ENCODE peak calls at places on chromosomes 6 and 20, in seven cellular contexts. One of them, this sample, is unnamed. For H3K9me3, the result is how much of the 10 kb centered on the place peaks cover.

GRCh38 chr20:10758446-10758845 is 84.6 kb upstream of the JAG1 start:
- DNase-seq in esophagus squamous epithelium: no peak
- DNase-seq in CD8-positive, alpha-beta T cell: no peak
- DNase-seq in left ventricle myocardium inferior: no peak
- DNase-seq in AG04450: no peak
- DNase-seq in H1: no peak
- DNase-seq in K562: no peak
- DNase-seq in this sample: no peak

GRCh38 chr6:128541261-128541660 is 20.9 kb upstream of the PTPRK start:
- DNase-seq in H1: no peak
- DNase-seq in K562: no peak
- DNase-seq in esophagus squamous epithelium: no peak
- DNase-seq in left ventricle myocardium inferior: no peak
- DNase-seq in AG04450: no peak
- DNase-seq in CD8-positive, alpha-beta T cell: no peak
- DNase-seq in this sample: no peak

GRCh38 chr6:38968702-38969149 is 79.9 kb upstream of the GLP1R start:
- DNase-seq in K562: no peak
- DNase-seq in esophagus squamous epithelium: no peak
- DNase-seq in left ventricle myocardium inferior: no peak
- DNase-seq in H1: no peak
- DNase-seq in CD8-positive, alpha-beta T cell: no peak
- DNase-seq in AG04450: no peak
- DNase-seq in this sample: no peak

GRCh38 chr6:5557506-5557905 is 296.2 kb downstream of the FARS2 start:
- DNase-seq in esophagus squamous epithelium: no peak
- DNase-seq in left ventricle myocardium inferior: no peak
- DNase-seq in H1: no peak
- DNase-seq in CD8-positive, alpha-beta T cell: no peak
- DNase-seq in K562: no peak
- DNase-seq in AG04450: no peak
- DNase-seq in this sample: no peak

GRCh38 chr6:170533792-170534191 is 19.3 kb downstream of the PSMB1 start:
- DNase-seq in K562: no peak
- DNase-seq in H1: no peak
- DNase-seq in left ventricle myocardium inferior: no peak
- DNase-seq in AG04450: no peak
- DNase-seq in esophagus squamous epithelium: no peak
- DNase-seq in CD8-positive, alpha-beta T cell: no peak
- DNase-seq in this sample: no peak

GRCh38 chr6:26246057-26246456 is 118.9 kb upstream of the BTN3A2 start:
- DNase-seq in AG04450: no peak
- DNase-seq in left ventricle myocardium inferior: no peak
- DNase-seq in H1: no peak
- DNase-seq in esophagus squamous epithelium: no peak
- DNase-seq in CD8-positive, alpha-beta T cell: no peak
- DNase-seq in K562: no peak
- DNase-seq in this sample: no peak

GRCh38 chr6:5379647-5380242 is 118.4 kb downstream of the FARS2 start:
- DNase-seq in K562: peak
- DNase-seq in H1: peak
- DNase-seq in CD8-positive, alpha-beta T cell: no peak
- DNase-seq in AG04450: no peak
- DNase-seq in esophagus squamous epithelium: no peak
- DNase-seq in left ventricle myocardium inferior: no peak
- DNase-seq in this sample: peak

GRCh38 chr20:48817367-48818030 is 10.3 kb downstream of the PREX1 start:
- DNase-seq in H1: no peak
- DNase-seq in CD8-positive, alpha-beta T cell: no peak
- DNase-seq in AG04450: no peak
- DNase-seq in esophagus squamous epithelium: no peak
- DNase-seq in K562: no peak
- DNase-seq in left ventricle myocardium inferior: no peak
- DNase-seq in this sample: no peak

GRCh38 chr6:11824986-11825385 is 46.4 kb upstream of the ADTRP start:
- DNase-seq in esophagus squamous epithelium: no peak
- DNase-seq in K562: no peak
- DNase-seq in CD8-positive, alpha-beta T cell: no peak
- DNase-seq in left ventricle myocardium inferior: no peak
- DNase-seq in H1: no peak
- DNase-seq in AG04450: no peak
- DNase-seq in this sample: peak

GRCh38 chr6:15879372-15880261 is 216.8 kb upstream of the DTNBP1 start:
- DNase-seq in esophagus squamous epithelium: no peak
- DNase-seq in H1: no peak
- DNase-seq in AG04450: no peak
- DNase-seq in K562: peak
- DNase-seq in left ventricle myocardium inferior: peak
- DNase-seq in CD8-positive, alpha-beta T cell: peak
- DNase-seq in this sample: peak

GRCh38 chr6:11522819-11523218 is 14.7 kb upstream of the TMEM170B start:
- DNase-seq in left ventricle myocardium inferior: no peak
- DNase-seq in AG04450: no peak
- DNase-seq in CD8-positive, alpha-beta T cell: no peak
- DNase-seq in K562: no peak
- DNase-seq in H1: no peak
- DNase-seq in esophagus squamous epithelium: no peak
- DNase-seq in this sample: peak

GRCh38 chr6:71665931-71666330 is 220.4 kb upstream of the RIMS1 start:
- DNase-seq in esophagus squamous epithelium: no peak
- DNase-seq in K562: no peak
- DNase-seq in H1: no peak
- DNase-seq in CD8-positive, alpha-beta T cell: no peak
- DNase-seq in left ventricle myocardium inferior: no peak
- DNase-seq in AG04450: no peak
- DNase-seq in this sample: no peak

GRCh38 chr6:24520929-24521546 is 26.3 kb downstream of the ALDH5A1 start:
- DNase-seq in CD8-positive, alpha-beta T cell: peak
- DNase-seq in H1: peak
- DNase-seq in left ventricle myocardium inferior: peak
- DNase-seq in esophagus squamous epithelium: no peak
- DNase-seq in AG04450: no peak
- DNase-seq in K562: peak
- DNase-seq in this sample: peak

GRCh38 chr6:151773382-151773781 is 34.1 kb upstream of the ESR1 start:
- DNase-seq in left ventricle myocardium inferior: no peak
- DNase-seq in K562: no peak
- DNase-seq in CD8-positive, alpha-beta T cell: no peak
- DNase-seq in esophagus squamous epithelium: no peak
- DNase-seq in AG04450: no peak
- DNase-seq in H1: no peak
- DNase-seq in this sample: no peak

GRCh38 chr6:7140631-7141366 is 33.0 kb downstream of the RREB1 start:
- DNase-seq in esophagus squamous epithelium: peak
- DNase-seq in AG04450: no peak
- DNase-seq in CD8-positive, alpha-beta T cell: peak
- DNase-seq in K562: peak
- DNase-seq in H1: no peak
- DNase-seq in left ventricle myocardium inferior: peak
- DNase-seq in this sample: peak

GRCh38 chr6:14077193-14077853 is 40.2 kb upstream of the CD83 start:
- DNase-seq in AG04450: no peak
- DNase-seq in H1: no peak
- DNase-seq in CD8-positive, alpha-beta T cell: no peak
- DNase-seq in esophagus squamous epithelium: no peak
- DNase-seq in left ventricle myocardium inferior: no peak
- DNase-seq in K562: no peak
- DNase-seq in this sample: no peak

GRCh38 chr6:14079971-14080370 is 37.6 kb upstream of the CD83 start:
- DNase-seq in esophagus squamous epithelium: no peak
- DNase-seq in K562: no peak
- DNase-seq in CD8-positive, alpha-beta T cell: no peak
- DNase-seq in H1: no peak
- DNase-seq in AG04450: no peak
- DNase-seq in left ventricle myocardium inferior: no peak
- DNase-seq in this sample: peak

GRCh38 chr6:14082771-14083170 is 34.8 kb upstream of the CD83 start:
- DNase-seq in AG04450: no peak
- DNase-seq in CD8-positive, alpha-beta T cell: no peak
- DNase-seq in left ventricle myocardium inferior: no peak
- DNase-seq in esophagus squamous epithelium: no peak
- DNase-seq in K562: no peak
- DNase-seq in H1: no peak
- DNase-seq in this sample: no peak

GRCh38 chr6:14082287-14082686 is 35.3 kb upstream of the CD83 start:
- DNase-seq in AG04450: no peak
- DNase-seq in H1: no peak
- DNase-seq in CD8-positive, alpha-beta T cell: no peak
- DNase-seq in K562: no peak
- DNase-seq in left ventricle myocardium inferior: no peak
- DNase-seq in esophagus squamous epithelium: no peak
- DNase-seq in this sample: no peak

DNA sequence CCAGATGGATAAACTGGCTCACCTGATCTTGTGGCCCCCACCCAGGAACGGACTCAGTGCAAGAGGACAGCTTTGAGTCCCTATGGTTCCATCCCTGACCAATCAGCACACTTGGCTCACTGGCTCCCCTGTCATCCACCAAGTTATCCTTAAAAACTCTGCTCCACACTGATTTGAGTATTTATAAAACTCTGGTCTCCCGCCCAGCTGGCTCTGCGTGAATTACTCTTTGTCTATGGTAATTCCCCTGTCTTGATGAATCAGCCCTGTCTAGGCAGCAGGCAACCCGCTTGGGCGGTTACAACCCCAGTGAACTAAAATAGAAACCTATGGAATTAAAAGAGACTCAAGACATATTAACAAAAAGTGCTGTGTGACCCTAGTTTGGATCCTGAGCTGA is 38.1 kb upstream of the CD83 start:
- DNase-seq in H1: no peak
- DNase-seq in CD8-positive, alpha-beta T cell: no peak
- DNase-seq in left ventricle myocardium inferior: peak
- DNase-seq in esophagus squamous epithelium: no peak
- DNase-seq in K562: no peak
- DNase-seq in AG04450: no peak
- DNase-seq in this sample: no peak
- H3K27ac ChIP-seq in H1: no peak
- H3K27ac ChIP-seq in CD8-positive, alpha-beta T cell: no peak
- H3K27ac ChIP-seq in left ventricle myocardium inferior: no peak
- H3K27ac ChIP-seq in esophagus squamous epithelium: no peak
- H3K27ac ChIP-seq in K562: no peak
- H3K27ac ChIP-seq in AG04450: no peak
- H3K27ac ChIP-seq in this sample: no peak

DNA sequence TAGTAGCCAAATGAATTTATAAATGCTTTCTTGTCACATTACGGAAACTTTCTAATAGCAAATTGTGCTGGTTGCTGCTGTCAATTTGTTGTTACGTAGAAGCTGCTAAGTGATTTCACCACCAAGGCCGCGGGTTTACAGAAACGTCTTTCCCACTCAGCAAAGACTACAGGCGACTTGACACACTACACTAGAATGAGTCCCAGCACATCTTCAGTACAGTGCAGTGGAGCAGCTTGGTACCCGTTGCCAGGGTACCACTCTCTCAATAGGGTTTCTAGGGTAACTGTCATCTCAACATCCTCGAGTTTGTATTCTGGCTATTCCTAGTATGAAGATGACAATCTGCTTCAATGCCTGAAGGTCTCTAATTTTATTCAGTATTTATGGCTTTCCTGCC is 22.7 kb upstream of the ZDHHC14 start:
- DNase-seq in esophagus squamous epithelium: no peak
- DNase-seq in CD8-positive, alpha-beta T cell: no peak
- DNase-seq in AG04450: no peak
- DNase-seq in H1: no peak
- DNase-seq in K562: no peak
- DNase-seq in left ventricle myocardium inferior: no peak
- DNase-seq in this sample: no peak
- H3K4me3 ChIP-seq in esophagus squamous epithelium: no peak
- H3K4me3 ChIP-seq in CD8-positive, alpha-beta T cell: no peak
- H3K4me3 ChIP-seq in AG04450: no peak
- H3K4me3 ChIP-seq in H1: no peak
- H3K4me3 ChIP-seq in K562: no peak
- H3K4me3 ChIP-seq in left ventricle myocardium inferior: no peak
- H3K4me3 ChIP-seq in this sample: no peak

GRCh38 chr6:159473435-159473834 is 219.6 kb downstream of the SOD2 start:
- DNase-seq in esophagus squamous epithelium: no peak
- DNase-seq in left ventricle myocardium inferior: no peak
- DNase-seq in H1: no peak
- DNase-seq in CD8-positive, alpha-beta T cell: no peak
- DNase-seq in K562: no peak
- DNase-seq in AG04450: no peak
- DNase-seq in this sample: no peak
- H3K9me3 ChIP-seq in esophagus squamous epithelium: under half
- H3K9me3 ChIP-seq in left ventricle myocardium inferior: under half
- H3K9me3 ChIP-seq in H1: half or more
- H3K9me3 ChIP-seq in CD8-positive, alpha-beta T cell: under half
- H3K9me3 ChIP-seq in K562: under half
- H3K9me3 ChIP-seq in AG04450: under half
- H3K9me3 ChIP-seq in this sample: under half

GRCh38 chr20:19814241-19814640 is 56.2 kb downstream of the RIN2 start:
- DNase-seq in K562: no peak
- DNase-seq in left ventricle myocardium inferior: no peak
- DNase-seq in AG04450: no peak
- DNase-seq in esophagus squamous epithelium: no peak
- DNase-seq in CD8-positive, alpha-beta T cell: no peak
- DNase-seq in H1: no peak
- DNase-seq in this sample: no peak

GRCh38 chr20:19816386-19816785 is 58.3 kb downstream of the RIN2 start:
- DNase-seq in left ventricle myocardium inferior: no peak
- DNase-seq in H1: no peak
- DNase-seq in esophagus squamous epithelium: no peak
- DNase-seq in CD8-positive, alpha-beta T cell: no peak
- DNase-seq in K562: no peak
- DNase-seq in AG04450: no peak
- DNase-seq in this sample: no peak

GRCh38 chr20:19817017-19817416 is 59.0 kb downstream of the RIN2 start:
- DNase-seq in left ventricle myocardium inferior: no peak
- DNase-seq in CD8-positive, alpha-beta T cell: no peak
- DNase-seq in K562: no peak
- DNase-seq in AG04450: peak
- DNase-seq in H1: no peak
- DNase-seq in esophagus squamous epithelium: no peak
- DNase-seq in this sample: peak

GRCh38 chr20:19813839-19814238 is 55.8 kb downstream of the RIN2 start:
- DNase-seq in AG04450: no peak
- DNase-seq in K562: no peak
- DNase-seq in H1: no peak
- DNase-seq in left ventricle myocardium inferior: no peak
- DNase-seq in esophagus squamous epithelium: no peak
- DNase-seq in CD8-positive, alpha-beta T cell: no peak
- DNase-seq in this sample: no peak

DNA sequence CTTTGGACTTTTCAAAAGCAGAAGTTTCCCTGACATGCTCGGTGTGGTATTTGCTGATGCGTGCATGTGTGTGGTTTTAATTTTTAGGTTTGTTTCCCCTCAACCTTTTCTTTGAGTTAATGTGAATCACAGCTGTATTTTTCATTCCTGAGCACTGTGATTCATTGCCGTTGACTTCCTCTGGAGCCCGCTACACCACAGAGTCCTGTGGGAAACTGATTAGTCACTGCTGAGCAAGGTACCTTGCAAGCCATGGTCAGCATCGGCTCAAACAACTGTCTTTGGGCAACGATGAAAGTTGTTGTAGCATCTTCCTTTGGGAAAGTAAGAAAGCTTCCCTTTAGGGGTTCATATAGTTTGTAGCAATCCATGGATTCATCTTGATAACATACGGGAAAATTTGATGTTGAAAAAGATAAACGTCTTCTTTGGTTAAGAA is 57.5 kb downstream of the RIN2 start:
- DNase-seq in K562: no peak
- DNase-seq in CD8-positive, alpha-beta T cell: no peak
- DNase-seq in esophagus squamous epithelium: no peak
- DNase-seq in AG04450: peak
- DNase-seq in H1: no peak
- DNase-seq in left ventricle myocardium inferior: no peak
- DNase-seq in this sample: peak
- H3K27ac ChIP-seq in K562: no peak
- H3K27ac ChIP-seq in CD8-positive, alpha-beta T cell: no peak
- H3K27ac ChIP-seq in esophagus squamous epithelium: peak
- H3K27ac ChIP-seq in AG04450: peak
- H3K27ac ChIP-seq in H1: no peak
- H3K27ac ChIP-seq in left ventricle myocardium inferior: peak
- H3K27ac ChIP-seq in this sample: no peak

This sample was measured in cardiac muscle cell.